ENCODE peak calls at places on chromosomes 6 and 20, in eight cellular contexts. U is CD8-positive, alpha-beta T cell; F is esophagus squamous epithelium; Z is GM12865; A is Peyer's patch; R is Jurkat, Clone E6-1; M is pancreas; Y is hepatocyte. X is an unnamed sample.

GRCh38 chr6:107272246-107272645 is 156.9 kb upstream of the BEND3 start:
- DNase-seq in A (no peak), U (no peak), M (no peak), R (no peak), F (no peak), Z (no peak), Y (no peak), X (no peak)

GRCh38 chr6:125818225-125818657 is 27.5 kb downstream of the NCOA7 start:
- DNase-seq in F (no peak), R (no peak), Y (no peak), Z (peak; percentile 46), A (no peak), M (no peak), U (no peak), X (no peak)

GRCh38 chr20:24079661-24080412 is 91.3 kb upstream of the GGTLC1 start:
- DNase-seq in F (no peak), Z (no peak), A (no peak), R (no peak), U (no peak), M (no peak), Y (no peak), X (no peak)

GRCh38 chr6:159117031-159117430 is 52.2 kb upstream of the FNDC1 start:
- DNase-seq in M (no peak), Z (no peak), Y (no peak), U (no peak), R (no peak), A (no peak), F (no peak), X (no peak)

GRCh38 chr20:57215426-57215825 is 51.0 kb downstream of the BMP7 start:
- DNase-seq in R (no peak), U (no peak), A (peak; percentile 6), Z (no peak), M (no peak), F (no peak), Y (no peak), X (no peak)

GRCh38 chr6:74075323-74075722 is 379.3 kb downstream of the CD109 start:
- DNase-seq in Y (no peak), U (no peak), R (no peak), Z (no peak), A (no peak), F (no peak), M (no peak), X (peak; percentile 86)

GRCh38 chr6:131678401-131678800 is 22.8 kb downstream of the OR2A4 start:
- DNase-seq in F (no peak), A (no peak), M (no peak), Z (no peak), U (no peak), Y (no peak), R (no peak), X (no peak)

GRCh38 chr6:1479095-1479494 is 89.7 kb downstream of the FOXF2 start:
- DNase-seq in R (no peak), Z (no peak), U (no peak), A (no peak), M (no peak), Y (peak; percentile 13), F (no peak), X (peak; percentile 61)

GRCh38 chr6:166772518-166772917 is 145.5 kb upstream of the RPS6KA2 start:
- DNase-seq in A (no peak), U (no peak), Y (no peak), M (no peak), Z (no peak), F (no peak), R (no peak), X (no peak)

GRCh38 chr20:47448429-47448828 is 53.3 kb upstream of the NCOA3 start:
- DNase-seq in R (no peak), M (no peak), Z (no peak), A (no peak), U (no peak), F (no peak), Y (no peak), X (no peak)

GRCh38 chr6:129748212-129748900 is 38.4 kb upstream of the ARHGAP18 start:
- DNase-seq in M (no peak), U (peak; percentile 26), A (no peak), Z (peak; percentile 91), R (peak; percentile 61), F (no peak), Y (peak; percentile 37), X (peak; percentile 50)

GRCh38 chr6:136011475-136011874 is 160.0 kb downstream of the PDE7B start:
- DNase-seq in U (no peak), Z (no peak), M (no peak), R (no peak), F (no peak), A (no peak), Y (no peak), X (no peak)

GRCh38 chr20:2800590-2801458 is at the start of gene CPXM1:
- DNase-seq in Z (peak; percentile 28), A (no peak), R (peak; percentile 27), F (no peak), M (no peak), Y (peak; percentile 55), U (no peak), X (no peak)
- H3K4me3 ChIP-seq in Z (no peak within 1 kb of the TSS), A (peak within 1 kb of the TSS; percentile 9), R (peak within 1 kb of the TSS; percentile 64), F (peak within 1 kb of the TSS; percentile 41), M (no peak within 1 kb of the TSS), Y (peak within 1 kb of the TSS; percentile 55), U (peak within 1 kb of the TSS; percentile 74), X (peak within 1 kb of the TSS; percentile 41)

GRCh38 chr20:63642518-63643247 is 10.5 kb downstream of the STMN3 start:
- DNase-seq in F (no peak), Y (no peak), R (no peak), M (peak; percentile 54), Z (peak; percentile 41), A (peak; percentile 58), U (no peak), X (no peak)

GRCh38 chr20:63641146-63641791 is 12.0 kb downstream of the STMN3 start:
- DNase-seq in Y (no peak), F (no peak), M (no peak), Z (peak; percentile 74), U (peak; percentile 37), R (no peak), A (no peak), X (no peak)

GRCh38 chr20:63641792-63642517 is 11.3 kb downstream of the STMN3 start:
- DNase-seq in A (peak; percentile 99), R (peak; percentile 90), M (peak; percentile 96), F (peak; percentile 83), U (peak; percentile 97), Y (peak; percentile 95), Z (peak; percentile 98), X (no peak)

GRCh38 chr20:63639093-63639860 is 12.4 kb upstream of the GMEB2 start:
- DNase-seq in R (peak; percentile 75), U (peak; percentile 81), Z (peak; percentile 77), F (no peak), M (no peak), A (no peak), Y (no peak), X (no peak)

GRCh38 chr20:63640086-63640485 is 13.1 kb downstream of the STMN3 start:
- DNase-seq in M (no peak), Z (no peak), A (peak; percentile 46), U (no peak), F (no peak), R (no peak), Y (no peak), X (no peak)
- H3K4me3 ChIP-seq in M (no peak overlapping the region), Z (no peak overlapping the region), A (no peak overlapping the region), U (peak overlapping the region; percentile 86), F (peak overlapping the region; percentile 66), R (no peak overlapping the region), Y (no peak overlapping the region), X (no peak overlapping the region)

GRCh38 chr6:53854843-53855567 is 60.2 kb downstream of the LRRC1 start:
- DNase-seq in Z (no peak), U (no peak), A (no peak), Y (peak; percentile 45), R (no peak), M (no peak), F (no peak), X (no peak)
- H3K4me3 ChIP-seq in Z (no peak overlapping the region), U (no peak overlapping the region), A (no peak overlapping the region), Y (no peak overlapping the region), R (no peak overlapping the region), M (no peak overlapping the region), F (no peak overlapping the region), X (no peak overlapping the region)

GRCh38 chr6:33192105-33192646 is at the start of gene COL11A2:
- DNase-seq in Z (no peak), A (no peak), R (no peak), F (no peak), M (no peak), U (no peak), Y (no peak), X (no peak)
- H3K4me3 ChIP-seq in Z (no peak within 1 kb of the TSS), A (peak within 1 kb of the TSS; percentile 52), R (no peak within 1 kb of the TSS), F (peak within 1 kb of the TSS; percentile 45), M (no peak within 1 kb of the TSS), U (peak within 1 kb of the TSS; percentile 77), Y (peak within 1 kb of the TSS; percentile 23), X (peak within 1 kb of the TSS; percentile 42)

GRCh38 chr20:48942730-48943129 is 21.2 kb downstream of the ARFGEF2 start:
- DNase-seq in A (no peak), F (no peak), R (no peak), U (no peak), Y (no peak), M (no peak), Z (no peak), X (no peak)

GRCh38 chr20:48948612-48949011 is 27.1 kb downstream of the ARFGEF2 start:
- DNase-seq in M (no peak), Y (no peak), Z (no peak), F (no peak), U (no peak), R (no peak), A (no peak), X (no peak)

GRCh38 chr20:48949304-48950170 is 28.0 kb downstream of the ARFGEF2 start:
- DNase-seq in Z (no peak), A (no peak), M (no peak), F (no peak), U (no peak), Y (no peak), R (no peak), X (no peak)

GRCh38 chr20:48944663-48945297 is 23.3 kb downstream of the ARFGEF2 start:
- DNase-seq in U (no peak), Y (no peak), F (no peak), A (no peak), M (no peak), Z (no peak), R (no peak), X (no peak)

DNA sequence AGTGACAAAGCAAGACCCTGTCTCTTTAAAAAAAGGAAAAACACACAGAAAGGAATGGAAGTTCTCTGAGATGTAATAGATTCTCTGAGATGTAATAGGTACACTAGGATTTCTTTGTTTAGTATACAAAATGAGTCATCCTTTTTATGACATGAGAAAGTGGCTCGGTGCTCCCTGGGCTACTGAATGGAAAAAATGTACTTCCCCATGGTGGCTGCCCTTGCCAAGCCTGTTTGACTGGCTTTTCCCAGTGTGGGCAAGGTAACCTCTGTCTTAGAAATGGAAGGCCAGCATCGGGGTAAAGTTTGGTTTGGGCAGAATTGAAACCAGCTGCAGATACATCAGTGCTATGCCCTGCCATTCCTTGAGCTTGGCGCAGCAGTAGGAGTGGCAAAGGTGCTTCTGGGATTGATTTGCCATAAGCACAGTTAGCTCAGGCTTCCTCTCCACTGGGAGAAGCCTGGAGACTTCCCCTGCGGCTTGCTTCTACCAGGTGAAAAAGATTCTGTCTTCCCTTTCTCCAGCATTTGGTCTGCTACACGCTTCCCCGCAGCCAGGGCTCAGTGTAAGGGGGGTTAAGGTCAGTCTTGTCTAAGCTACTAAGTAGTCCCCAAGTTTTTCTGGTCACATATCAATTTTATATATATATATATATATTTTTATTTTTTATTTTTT is 24.5 kb downstream of the ARFGEF2 start:
- DNase-seq in R (no peak), M (peak; percentile 63), F (no peak), U (no peak), Y (peak; percentile 54), A (peak; percentile 66), Z (no peak), X (no peak)
- H3K4me3 ChIP-seq in R (no peak overlapping the region), M (no peak overlapping the region), F (no peak overlapping the region), U (no peak overlapping the region), Y (no peak overlapping the region), A (no peak overlapping the region), Z (no peak overlapping the region), X (no peak overlapping the region)

X was measured in skeletal muscle cell.